ENCODE peak calls at places on chromosomes 2 and 18, in four cellular contexts. Z, K, V and Q are unnamed samples.
A peak's percentile ranks its signal among the peaks of the same experiment; 100 is the strongest.

GRCh38 chr18:21391074-21391673 is 149.1 kb downstream of the GREB1L start:
- DNase-seq in Z (no peak), K (no peak), V (no peak), Q (no peak)

GRCh38 chr2:73291461-73292315 is 1.7 kb downstream of the EGR4 start:
- DNase-seq in Z (no peak), K (no peak), V (no peak), Q (peak; percentile 83)

GRCh38 chr2:26724004-26724750 is 31.7 kb downstream of the KCNK3 start:
- DNase-seq in Z (peak; percentile 78), K (peak; percentile 72), V (no peak), Q (peak; percentile 90)

GRCh38 chr2:10170256-10170655 is 47.7 kb downstream of the RRM2 start:
- DNase-seq in Z (no peak), K (no peak), V (peak; percentile 70), Q (no peak)

GRCh38 chr2:102582845-102583244 is 36.5 kb upstream of the SLC9A2 start:
- DNase-seq in Z (no peak), K (no peak), V (no peak), Q (no peak)

GRCh38 chr2:240438810-240439697 is 3.6 kb downstream of the GPC1 start:
- DNase-seq in Z (peak; percentile 46), K (peak; percentile 79), V (no peak), Q (peak; percentile 64)

GRCh38 chr18:62683935-62684334 is 31.4 kb upstream of the PHLPP1 start:
- DNase-seq in Z (no peak), K (no peak), V (no peak), Q (no peak)

GRCh38 chr2:203344667-203345066 is 16.5 kb downstream of the ABI2 start:
- DNase-seq in Z (no peak), K (no peak), V (no peak), Q (no peak)

GRCh38 chr18:31041346-31042067 is 1.0 kb downstream of the DSC3 start:
- DNase-seq in Z (no peak), K (no peak), V (no peak), Q (no peak)

GRCh38 chr2:174859563-174860169 is 95.4 kb upstream of the CHRNA1 start:
- DNase-seq in Z (no peak), K (no peak), V (no peak), Q (no peak)

GRCh38 chr2:200252661-200253067 is 53.8 kb upstream of the SPATS2L start:
- DNase-seq in Z (no peak), K (peak; percentile 37), V (peak; percentile 55), Q (no peak)

GRCh38 chr2:82027901-82028570 is 1723.5 kb upstream of the LRRTM1 start:
- DNase-seq in Z (no peak), K (no peak), V (no peak), Q (no peak)

GRCh38 chr2:119747311-119747710 is 12.4 kb upstream of the PTPN4 start:
- DNase-seq in Z (no peak), K (no peak), V (no peak), Q (no peak)

GRCh38 chr2:119745566-119745965 is 14.2 kb upstream of the PTPN4 start:
- DNase-seq in Z (no peak), K (no peak), V (no peak), Q (no peak)

GRCh38 chr2:119749405-119750066 is 10.2 kb upstream of the PTPN4 start:
- DNase-seq in Z (no peak), K (no peak), V (no peak), Q (no peak)

GRCh38 chr2:119746836-119747235 is 12.9 kb upstream of the PTPN4 start:
- DNase-seq in Z (no peak), K (no peak), V (no peak), Q (no peak)

DNA sequence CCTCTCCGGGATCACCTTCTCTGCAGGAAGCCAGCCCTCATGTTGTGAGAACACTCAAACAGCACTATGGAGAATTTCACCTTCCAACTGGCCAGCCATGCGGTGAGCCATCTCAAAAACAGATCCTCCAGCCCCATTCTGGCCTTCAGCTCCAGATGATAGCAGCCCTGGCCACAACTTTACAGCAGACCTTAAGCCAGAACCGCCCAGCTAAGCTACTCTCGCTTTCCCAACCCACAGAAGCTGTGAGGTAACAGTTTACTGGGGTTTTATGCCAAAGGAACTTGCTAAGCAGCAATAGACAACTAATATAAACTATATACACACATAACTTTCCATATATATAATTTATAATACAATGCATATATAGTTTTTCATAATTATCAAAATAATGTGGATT is 11.6 kb upstream of the PTPN4 start:
- DNase-seq in Z (no peak), K (no peak), V (no peak), Q (no peak)
- H3K4me1 ChIP-seq in Z (peaks cover 4% of the 10 kb centered on the region), K (no peaks in the 10 kb centered on the region), V (peaks cover 10% of the 10 kb centered on the region), Q (peaks cover 4% of the 10 kb centered on the region)

GRCh38 chr2:215830313-215830712 is 183.0 kb downstream of the MREG start:
- DNase-seq in Z (peak; percentile 17), K (peak; percentile 47), V (no peak), Q (peak; percentile 74)
- H3K4me1 ChIP-seq in Z (no peaks in the 10 kb centered on the region), K (no peaks in the 10 kb centered on the region), V (peaks cover 30% of the 10 kb centered on the region), Q (peaks cover 20% of the 10 kb centered on the region)

DNA sequence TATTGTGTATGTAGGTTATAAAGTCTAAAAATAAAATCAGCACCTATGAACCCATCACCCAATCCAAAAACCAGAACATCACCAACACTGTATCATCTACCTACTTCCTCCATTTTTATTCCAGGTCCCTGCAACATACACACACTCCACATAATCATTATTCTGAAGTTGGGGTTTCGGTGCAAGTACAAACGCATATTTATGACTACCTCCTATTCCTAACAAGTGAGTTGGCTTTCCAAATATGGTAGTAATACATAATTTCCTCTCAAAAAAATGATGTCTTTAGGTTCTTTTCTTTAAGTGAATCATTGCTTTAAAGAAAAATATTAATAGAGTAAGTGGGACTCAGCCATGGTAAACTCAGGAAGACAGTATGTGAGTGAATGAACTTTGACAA is 3.3 kb downstream of the ACVR1 start:
- DNase-seq in Z (no peak), K (no peak), V (no peak), Q (no peak)
- H3K4me1 ChIP-seq in Z (peaks cover 66% of the 10 kb centered on the region), K (peaks cover 29% of the 10 kb centered on the region), V (peaks cover 49% of the 10 kb centered on the region), Q (peaks cover 28% of the 10 kb centered on the region)

GRCh38 chr2:3651686-3652516 is 6.1 kb upstream of the ALLC start:
- DNase-seq in Z (peak; percentile 39), K (peak; percentile 64), V (no peak), Q (no peak)
- H3K4me1 ChIP-seq in Z (no peaks in the 10 kb centered on the region), K (peaks cover 3% of the 10 kb centered on the region), V (no peaks in the 10 kb centered on the region), Q (peaks cover 15% of the 10 kb centered on the region)

DNA sequence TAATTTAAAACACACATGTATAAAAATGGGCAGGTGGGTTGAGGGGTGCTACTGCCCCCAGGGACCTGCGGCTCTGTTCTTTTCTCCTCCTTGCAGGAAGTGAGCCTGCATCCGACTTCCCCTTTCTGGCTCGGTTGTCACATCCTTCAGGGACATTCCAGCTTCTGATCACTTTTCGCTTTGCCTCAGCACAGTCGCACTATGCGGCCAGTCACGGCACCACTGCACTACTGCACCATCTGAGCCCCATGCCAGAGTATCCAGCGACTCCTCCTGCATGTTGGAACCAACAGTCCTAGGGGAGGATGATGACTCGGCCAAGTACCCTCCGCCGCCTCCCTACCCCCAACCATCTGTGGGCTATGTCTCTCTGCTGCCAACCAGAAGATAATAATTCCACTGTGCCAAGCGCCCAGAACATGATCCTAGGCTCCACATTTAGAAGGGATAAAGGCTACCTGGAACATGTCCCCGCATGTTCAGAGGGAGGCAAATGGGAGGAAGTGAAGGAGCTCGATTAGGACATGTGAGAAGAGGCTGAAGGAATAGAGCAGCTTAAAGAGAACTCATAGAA is 17.6 kb downstream of the CDC42EP3 start:
- DNase-seq in Z (peak; percentile 73), K (peak; percentile 86), V (no peak), Q (peak; percentile 73)
- H3K4me1 ChIP-seq in Z (peaks cover 85% of the 10 kb centered on the region), K (peaks cover 84% of the 10 kb centered on the region), V (peaks cover 70% of the 10 kb centered on the region), Q (peaks cover 70% of the 10 kb centered on the region)

GRCh38 chr2:150482111-150482510 is 5.4 kb downstream of the RND3 start:
- DNase-seq in Z (no peak), K (no peak), V (no peak), Q (no peak)
- H3K4me1 ChIP-seq in Z (peaks cover 58% of the 10 kb centered on the region), K (peaks cover 42% of the 10 kb centered on the region), V (peaks cover 77% of the 10 kb centered on the region), Q (peaks cover 34% of the 10 kb centered on the region)

GRCh38 chr2:216002693-216003092 is 10.7 kb downstream of the MREG start:
- DNase-seq in Z (no peak), K (no peak), V (no peak), Q (no peak)
- H3K4me1 ChIP-seq in Z (no peaks in the 10 kb centered on the region), K (no peaks in the 10 kb centered on the region), V (peaks cover 8% of the 10 kb centered on the region), Q (peaks cover 29% of the 10 kb centered on the region)

GRCh38 chr2:160222546-160223281 is 22.6 kb upstream of the ITGB6 start:
- DNase-seq in Z (no peak), K (no peak), V (no peak), Q (no peak)

GRCh38 chr2:160223560-160223959 is 23.5 kb upstream of the ITGB6 start:
- DNase-seq in Z (no peak), K (no peak), V (no peak), Q (no peak)

GRCh38 chr2:160220545-160221009 is 20.5 kb upstream of the ITGB6 start:
- DNase-seq in Z (no peak), K (no peak), V (no peak), Q (no peak)

GRCh38 chr2:160221391-160222276 is 21.6 kb upstream of the ITGB6 start:
- DNase-seq in Z (peak; percentile 46), K (peak; percentile 79), V (peak; percentile 95), Q (peak; percentile 37)

GRCh38 chr2:160220001-160220400 is 19.9 kb upstream of the ITGB6 start:
- DNase-seq in Z (no peak), K (no peak), V (no peak), Q (no peak)
- H3K4me1 ChIP-seq in Z (peaks cover 61% of the 10 kb centered on the region), K (peaks cover 11% of the 10 kb centered on the region), V (peaks cover 55% of the 10 kb centered on the region), Q (peaks cover 16% of the 10 kb centered on the region)